ENCODE peak calls at places on chromosome 20, in five cellular contexts. One of them, this sample, is unnamed. For H3K4me1, the result is how much of the 10 kb centered on the place peaks cover.

GRCh38 chr20:5727018-5727515 is 23.1 kb upstream of the SHLD1 start:
- DNase-seq in aorta: no peak
- DNase-seq in suprapubic skin: no peak
- DNase-seq in thyroid gland: no peak
- DNase-seq in naive thymus-derived CD4-positive, alpha-beta T cell: no peak
- DNase-seq in this sample: no peak

GRCh38 chr20:46056970-46057855 is 28.2 kb downstream of the SLC12A5 start:
- DNase-seq in aorta: peak
- DNase-seq in suprapubic skin: no peak
- DNase-seq in thyroid gland: peak
- DNase-seq in naive thymus-derived CD4-positive, alpha-beta T cell: no peak
- DNase-seq in this sample: peak

GRCh38 chr20:57713505-57713903 is 3.7 kb upstream of the PMEPA1 start:
- DNase-seq in aorta: peak
- DNase-seq in suprapubic skin: no peak
- DNase-seq in thyroid gland: no peak
- DNase-seq in naive thymus-derived CD4-positive, alpha-beta T cell: no peak
- DNase-seq in this sample: no peak

GRCh38 chr20:11248691-11249178 is 574.9 kb upstream of the JAG1 start:
- DNase-seq in aorta: no peak
- DNase-seq in suprapubic skin: no peak
- DNase-seq in thyroid gland: no peak
- DNase-seq in naive thymus-derived CD4-positive, alpha-beta T cell: no peak
- DNase-seq in this sample: peak

GRCh38 chr20:50464026-50464724 is 46.0 kb upstream of the PTPN1 start:
- DNase-seq in aorta: peak
- DNase-seq in suprapubic skin: peak
- DNase-seq in thyroid gland: peak
- DNase-seq in naive thymus-derived CD4-positive, alpha-beta T cell: peak
- DNase-seq in this sample: peak

GRCh38 chr20:52590100-52590499 is 382.1 kb upstream of the TSHZ2 start:
- DNase-seq in aorta: peak
- DNase-seq in suprapubic skin: no peak
- DNase-seq in thyroid gland: peak
- DNase-seq in naive thymus-derived CD4-positive, alpha-beta T cell: no peak
- DNase-seq in this sample: no peak

GRCh38 chr20:21702553-21703467 is 2.7 kb upstream of the PAX1 start:
- DNase-seq in aorta: no peak
- DNase-seq in suprapubic skin: peak
- DNase-seq in thyroid gland: peak
- DNase-seq in naive thymus-derived CD4-positive, alpha-beta T cell: no peak
- DNase-seq in this sample: peak

GRCh38 chr20:8082025-8082424 is 50.0 kb upstream of the PLCB1 start:
- DNase-seq in aorta: no peak
- DNase-seq in suprapubic skin: no peak
- DNase-seq in thyroid gland: no peak
- DNase-seq in naive thymus-derived CD4-positive, alpha-beta T cell: no peak
- DNase-seq in this sample: peak

GRCh38 chr20:23361108-23361650 is 803 bp upstream of the GZF1 start:
- DNase-seq in aorta: no peak
- DNase-seq in suprapubic skin: no peak
- DNase-seq in thyroid gland: no peak
- DNase-seq in naive thymus-derived CD4-positive, alpha-beta T cell: no peak
- DNase-seq in this sample: no peak

GRCh38 chr20:20864346-20865096 is 152.1 kb upstream of the RALGAPA2 start:
- DNase-seq in aorta: no peak
- DNase-seq in suprapubic skin: no peak
- DNase-seq in thyroid gland: peak
- DNase-seq in naive thymus-derived CD4-positive, alpha-beta T cell: no peak
- DNase-seq in this sample: no peak

GRCh38 chr20:56924976-56925695 is 296.0 kb downstream of the TFAP2C start:
- DNase-seq in aorta: no peak
- DNase-seq in suprapubic skin: no peak
- DNase-seq in thyroid gland: no peak
- DNase-seq in naive thymus-derived CD4-positive, alpha-beta T cell: no peak
- DNase-seq in this sample: peak

GRCh38 chr20:10619427-10619826 is 54.4 kb downstream of the JAG1 start:
- DNase-seq in aorta: no peak
- DNase-seq in suprapubic skin: no peak
- DNase-seq in thyroid gland: no peak
- DNase-seq in naive thymus-derived CD4-positive, alpha-beta T cell: no peak
- DNase-seq in this sample: peak

GRCh38 chr20:21515300-21516179 is 1.7 kb upstream of the NKX2-2 start:
- DNase-seq in aorta: no peak
- DNase-seq in suprapubic skin: no peak
- DNase-seq in thyroid gland: no peak
- DNase-seq in naive thymus-derived CD4-positive, alpha-beta T cell: no peak
- DNase-seq in this sample: peak

GRCh38 chr20:47334022-47334551 is 22.4 kb downstream of the ZMYND8 start:
- DNase-seq in aorta: no peak
- DNase-seq in suprapubic skin: no peak
- DNase-seq in thyroid gland: no peak
- DNase-seq in naive thymus-derived CD4-positive, alpha-beta T cell: peak
- DNase-seq in this sample: no peak

GRCh38 chr20:43963233-43963632 is 48.6 kb downstream of the TOX2 start:
- DNase-seq in aorta: no peak
- DNase-seq in suprapubic skin: no peak
- DNase-seq in thyroid gland: no peak
- DNase-seq in naive thymus-derived CD4-positive, alpha-beta T cell: no peak
- DNase-seq in this sample: no peak

GRCh38 chr20:9409981-9410380 is 104.4 kb upstream of the LAMP5 start:
- DNase-seq in aorta: no peak
- DNase-seq in suprapubic skin: no peak
- DNase-seq in thyroid gland: no peak
- DNase-seq in naive thymus-derived CD4-positive, alpha-beta T cell: no peak
- DNase-seq in this sample: no peak

GRCh38 chr20:47360207-47360488 is 3.6 kb upstream of the ZMYND8 start:
- DNase-seq in aorta: no peak
- DNase-seq in suprapubic skin: no peak
- DNase-seq in thyroid gland: no peak
- DNase-seq in naive thymus-derived CD4-positive, alpha-beta T cell: no peak
- DNase-seq in this sample: no peak

GRCh38 chr20:1225729-1226313 is at the start of gene RAD21L1:
- DNase-seq in aorta: peak
- DNase-seq in suprapubic skin: peak
- DNase-seq in thyroid gland: peak
- DNase-seq in naive thymus-derived CD4-positive, alpha-beta T cell: peak
- DNase-seq in this sample: peak

GRCh38 chr20:50259705-50260479 is 69.3 kb downstream of the CEBPB start:
- DNase-seq in aorta: peak
- DNase-seq in suprapubic skin: peak
- DNase-seq in thyroid gland: peak
- DNase-seq in naive thymus-derived CD4-positive, alpha-beta T cell: no peak
- DNase-seq in this sample: no peak

GRCh38 chr20:3283222-3283820 is 44.3 kb upstream of the SLC4A11 start:
- DNase-seq in aorta: no peak
- DNase-seq in suprapubic skin: no peak
- DNase-seq in thyroid gland: peak
- DNase-seq in naive thymus-derived CD4-positive, alpha-beta T cell: no peak
- DNase-seq in this sample: no peak

GRCh38 chr20:55893031-55893430 is 112.3 kb downstream of the CBLN4 start:
- DNase-seq in aorta: no peak
- DNase-seq in suprapubic skin: no peak
- DNase-seq in thyroid gland: no peak
- DNase-seq in naive thymus-derived CD4-positive, alpha-beta T cell: no peak
- DNase-seq in this sample: no peak

GRCh38 chr20:45100563-45101245 is at the start of gene KCNS1:
- DNase-seq in aorta: no peak
- DNase-seq in suprapubic skin: no peak
- DNase-seq in thyroid gland: no peak
- DNase-seq in naive thymus-derived CD4-positive, alpha-beta T cell: no peak
- DNase-seq in this sample: peak

GRCh38 chr20:57108742-57109141 is 157.7 kb downstream of the BMP7 start:
- DNase-seq in aorta: no peak
- DNase-seq in suprapubic skin: no peak
- DNase-seq in thyroid gland: no peak
- DNase-seq in naive thymus-derived CD4-positive, alpha-beta T cell: no peak
- DNase-seq in this sample: no peak

GRCh38 chr20:38804682-38805501 is 605 bp upstream of the PPP1R16B start:
- DNase-seq in aorta: peak
- DNase-seq in suprapubic skin: no peak
- DNase-seq in thyroid gland: no peak
- DNase-seq in naive thymus-derived CD4-positive, alpha-beta T cell: peak
- DNase-seq in this sample: peak

GRCh38 chr20:20649945-20650344 is 62.5 kb downstream of the RALGAPA2 start:
- DNase-seq in aorta: no peak
- DNase-seq in suprapubic skin: no peak
- DNase-seq in thyroid gland: no peak
- DNase-seq in naive thymus-derived CD4-positive, alpha-beta T cell: no peak
- DNase-seq in this sample: no peak

GRCh38 chr20:38555395-38555794 is 25.6 kb upstream of the ADIG start:
- DNase-seq in aorta: no peak
- DNase-seq in suprapubic skin: no peak
- DNase-seq in thyroid gland: no peak
- DNase-seq in naive thymus-derived CD4-positive, alpha-beta T cell: no peak
- DNase-seq in this sample: no peak

GRCh38 chr20:48821261-48821910 is 6.4 kb downstream of the PREX1 start:
- DNase-seq in aorta: no peak
- DNase-seq in suprapubic skin: no peak
- DNase-seq in thyroid gland: no peak
- DNase-seq in naive thymus-derived CD4-positive, alpha-beta T cell: peak
- DNase-seq in this sample: no peak

GRCh38 chr20:10971096-10971495 is 297.3 kb upstream of the JAG1 start:
- DNase-seq in aorta: no peak
- DNase-seq in suprapubic skin: no peak
- DNase-seq in thyroid gland: no peak
- DNase-seq in naive thymus-derived CD4-positive, alpha-beta T cell: no peak
- DNase-seq in this sample: no peak

GRCh38 chr20:45311589-45312211 is 3.6 kb upstream of the MATN4 start:
- DNase-seq in aorta: peak
- DNase-seq in suprapubic skin: no peak
- DNase-seq in thyroid gland: peak
- DNase-seq in naive thymus-derived CD4-positive, alpha-beta T cell: peak
- DNase-seq in this sample: peak

GRCh38 chr20:24634855-24635254 is 165.4 kb downstream of the SYNDIG1 start:
- DNase-seq in aorta: no peak
- DNase-seq in suprapubic skin: peak
- DNase-seq in thyroid gland: peak
- DNase-seq in naive thymus-derived CD4-positive, alpha-beta T cell: no peak
- DNase-seq in this sample: no peak

GRCh38 chr20:63829943-63830820 is 882 bp downstream of the ZBTB46 start:
- DNase-seq in aorta: no peak
- DNase-seq in suprapubic skin: no peak
- DNase-seq in thyroid gland: no peak
- DNase-seq in naive thymus-derived CD4-positive, alpha-beta T cell: no peak
- DNase-seq in this sample: peak

GRCh38 chr20:64077094-64077493 is 2.2 kb downstream of the RGS19 start:
- DNase-seq in aorta: no peak
- DNase-seq in suprapubic skin: no peak
- DNase-seq in thyroid gland: no peak
- DNase-seq in naive thymus-derived CD4-positive, alpha-beta T cell: no peak
- DNase-seq in this sample: no peak

GRCh38 chr20:46122071-46122470 is 4.0 kb downstream of the CD40 start:
- DNase-seq in aorta: no peak
- DNase-seq in suprapubic skin: peak
- DNase-seq in thyroid gland: no peak
- DNase-seq in naive thymus-derived CD4-positive, alpha-beta T cell: no peak
- DNase-seq in this sample: no peak

GRCh38 chr20:51387125-51387865 is 155.2 kb downstream of the NFATC2 start:
- DNase-seq in aorta: no peak
- DNase-seq in suprapubic skin: no peak
- DNase-seq in thyroid gland: no peak
- DNase-seq in naive thymus-derived CD4-positive, alpha-beta T cell: no peak
- DNase-seq in this sample: no peak

GRCh38 chr20:59006167-59006863 is 739 bp downstream of the CTSZ start:
- DNase-seq in aorta: peak
- DNase-seq in suprapubic skin: peak
- DNase-seq in thyroid gland: peak
- DNase-seq in naive thymus-derived CD4-positive, alpha-beta T cell: no peak
- DNase-seq in this sample: peak

GRCh38 chr20:59939879-59940128 is 301 bp downstream of the PPP1R3D start:
- DNase-seq in aorta: peak
- DNase-seq in suprapubic skin: no peak
- DNase-seq in thyroid gland: peak
- DNase-seq in naive thymus-derived CD4-positive, alpha-beta T cell: no peak
- DNase-seq in this sample: peak

DNA sequence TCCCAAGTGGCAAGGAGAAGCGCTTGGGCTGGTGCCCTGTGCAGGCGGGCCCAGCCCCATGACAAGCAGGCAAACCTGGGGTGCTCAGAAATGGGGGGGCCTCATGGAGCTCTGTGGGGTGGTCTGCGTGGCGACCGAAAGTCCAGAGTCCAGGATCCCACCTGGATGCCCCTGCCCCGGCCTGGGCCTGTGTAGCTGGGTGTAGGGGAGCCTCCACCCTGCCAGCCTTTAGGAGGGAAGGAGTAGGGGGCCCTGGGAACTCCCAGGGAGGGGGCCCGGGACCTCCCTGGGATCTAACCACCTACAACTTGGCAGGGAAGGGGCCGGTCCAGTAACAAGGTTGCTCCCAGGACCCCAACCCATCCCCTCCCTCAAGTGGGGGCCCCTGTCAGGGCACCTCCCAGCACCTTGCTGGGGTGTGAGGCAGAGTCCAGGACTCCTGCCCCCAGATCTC is 4.5 kb upstream of the LAMA5 start:
- DNase-seq in aorta: no peak
- DNase-seq in suprapubic skin: no peak
- DNase-seq in thyroid gland: no peak
- DNase-seq in naive thymus-derived CD4-positive, alpha-beta T cell: no peak
- DNase-seq in this sample: no peak
- H3K4me1 ChIP-seq in aorta: under half
- H3K4me1 ChIP-seq in suprapubic skin: half or more
- H3K4me1 ChIP-seq in thyroid gland: under half
- H3K4me1 ChIP-seq in naive thymus-derived CD4-positive, alpha-beta T cell: under half
- H3K4me1 ChIP-seq in this sample: under half

DNA sequence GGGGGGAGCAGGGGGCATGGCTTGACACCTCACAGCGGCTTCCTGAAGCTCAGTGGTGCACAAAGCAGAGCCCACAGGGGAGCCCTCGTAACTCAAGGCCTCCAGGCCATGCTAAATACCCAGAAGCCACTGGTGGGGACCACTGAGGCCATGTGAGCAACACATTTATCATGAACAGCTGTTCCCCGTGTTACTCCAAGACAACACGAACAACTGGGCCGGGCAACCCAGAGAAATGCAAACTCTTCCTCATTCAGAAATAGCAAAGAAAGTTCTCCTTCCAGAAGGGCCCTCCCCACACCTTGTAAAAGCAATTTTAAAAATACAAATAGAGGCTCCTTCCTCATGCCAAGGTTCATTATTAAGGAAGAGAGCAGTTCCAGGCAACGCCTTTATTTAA is 36.3 kb upstream of the SLCO4A1 start:
- DNase-seq in aorta: no peak
- DNase-seq in suprapubic skin: no peak
- DNase-seq in thyroid gland: no peak
- DNase-seq in naive thymus-derived CD4-positive, alpha-beta T cell: no peak
- DNase-seq in this sample: no peak
- H3K4me3 ChIP-seq in aorta: no peak
- H3K4me3 ChIP-seq in suprapubic skin: no peak
- H3K4me3 ChIP-seq in thyroid gland: no peak
- H3K4me3 ChIP-seq in naive thymus-derived CD4-positive, alpha-beta T cell: no peak
- H3K4me3 ChIP-seq in this sample: no peak

GRCh38 chr20:39835040-39835842 is 853.8 kb downstream of the MAFB start:
- DNase-seq in aorta: peak
- DNase-seq in suprapubic skin: no peak
- DNase-seq in thyroid gland: no peak
- DNase-seq in naive thymus-derived CD4-positive, alpha-beta T cell: no peak
- DNase-seq in this sample: no peak
- H3K4me1 ChIP-seq in aorta: under half
- H3K4me1 ChIP-seq in suprapubic skin: under half
- H3K4me1 ChIP-seq in thyroid gland: under half
- H3K4me1 ChIP-seq in naive thymus-derived CD4-positive, alpha-beta T cell: under half
- H3K4me1 ChIP-seq in this sample: under half

GRCh38 chr20:37223053-37223452 is 38.6 kb downstream of the GHRH start:
- DNase-seq in aorta: no peak
- DNase-seq in suprapubic skin: no peak
- DNase-seq in thyroid gland: peak
- DNase-seq in naive thymus-derived CD4-positive, alpha-beta T cell: no peak
- DNase-seq in this sample: peak
- H3K4me3 ChIP-seq in aorta: no peak
- H3K4me3 ChIP-seq in suprapubic skin: no peak
- H3K4me3 ChIP-seq in thyroid gland: no peak
- H3K4me3 ChIP-seq in naive thymus-derived CD4-positive, alpha-beta T cell: no peak
- H3K4me3 ChIP-seq in this sample: no peak